ENCODE peak calls at places on chromosome 3, in ten cellular contexts. J, G, E, C, V, N, X, L, R and P are unnamed samples.

GRCh38 chr3:188749010-188749617 is 422.7 kb upstream of the TPRG1 start:
- DNase-seq in J (no peak), X (no peak), C (no peak), N (no peak), R (no peak), V (no peak), L (peak; percentile 7), E (no peak), G (peak; percentile 13), P (peak; percentile 75)

GRCh38 chr3:53236112-53236841 is 19.5 kb downstream of the TKT start:
- DNase-seq in N (peak; percentile 48), L (no peak), G (no peak), R (peak; percentile 65), J (no peak), C (peak; percentile 82), X (peak; percentile 65), V (peak; percentile 90), E (no peak), P (peak; percentile 81)

GRCh38 chr3:180888992-180889560 is 23.4 kb upstream of the FXR1 start:
- DNase-seq in J (no peak), N (no peak), E (no peak), R (no peak), X (no peak), L (no peak), V (no peak), G (no peak), C (no peak), P (no peak)

GRCh38 chr3:129383292-129383860 is 45.1 kb downstream of the EFCAB12 start:
- DNase-seq in R (peak; percentile 62), G (peak; percentile 53), C (peak; percentile 61), E (no peak), L (peak; percentile 80), V (peak; percentile 48), J (peak; percentile 25), N (no peak), X (peak; percentile 49), P (peak; percentile 64)

GRCh38 chr3:14203521-14204079 is 25.0 kb downstream of the LSM3 start:
- DNase-seq in X (peak; percentile 47), L (peak; percentile 72), E (no peak), C (peak; percentile 74), J (peak; percentile 75), R (peak; percentile 69), G (peak; percentile 58), V (peak; percentile 87), N (no peak), P (no peak)

GRCh38 chr3:51985971-51986947 is 2.9 kb downstream of the ACY1 start:
- DNase-seq in C (no peak), G (no peak), J (no peak), R (no peak), X (peak; percentile 66), V (no peak), E (no peak), L (no peak), N (no peak), P (no peak)

GRCh38 chr3:20225769-20226168 is 39.8 kb upstream of the SGO1 start:
- DNase-seq in R (no peak), J (no peak), G (no peak), N (peak; percentile 5), V (peak; percentile 25), L (no peak), E (no peak), X (no peak), C (peak; percentile 28), P (no peak)

GRCh38 chr3:156630081-156630772 is 44.2 kb upstream of the TIPARP start:
- DNase-seq in V (peak; percentile 37), C (no peak), J (no peak), X (no peak), R (no peak), N (no peak), G (no peak), L (no peak), E (no peak), P (no peak)

GRCh38 chr3:72488736-72489030 is 359.6 kb downstream of the SHQ1 start:
- DNase-seq in C (peak; percentile 62), E (no peak), X (no peak), L (no peak), N (no peak), V (peak; percentile 81), R (no peak), G (no peak), J (peak; percentile 32), P (no peak)

GRCh38 chr3:118863731-118864322 is 170.8 kb downstream of the IGSF11 start:
- DNase-seq in X (no peak), J (no peak), V (peak; percentile 1), C (no peak), L (no peak), N (no peak), R (no peak), G (no peak), E (no peak), P (no peak)
- TF ChIP-seq CTCF in X (no peak), J (no peak), V (no peak), C (no peak), L (peak; percentile 44), N (no peak), R (no peak), G (peak; percentile 39), E (no peak), P (no peak)

GRCh38 chr3:151214459-151214858 is 11.4 kb upstream of the GPR171 start:
- DNase-seq in L (no peak), J (no peak), G (no peak), C (no peak), X (no peak), N (no peak), E (no peak), V (no peak), R (no peak), P (no peak)

GRCh38 chr3:151213881-151214280 is 10.9 kb upstream of the GPR171 start:
- DNase-seq in G (no peak), E (no peak), R (no peak), N (no peak), X (no peak), J (no peak), C (no peak), V (no peak), L (no peak), P (no peak)

GRCh38 chr3:151209652-151210051 is 6.6 kb upstream of the GPR171 start:
- DNase-seq in E (no peak), V (no peak), C (no peak), X (no peak), J (no peak), L (no peak), G (no peak), N (no peak), R (no peak), P (no peak)

GRCh38 chr3:151213151-151213550 is 10.1 kb upstream of the GPR171 start:
- DNase-seq in G (no peak), V (no peak), C (no peak), X (no peak), R (no peak), L (no peak), J (no peak), E (no peak), N (no peak), P (no peak)

GRCh38 chr3:151210676-151211381 is 7.8 kb upstream of the GPR171 start:
- DNase-seq in R (no peak), C (no peak), E (no peak), J (no peak), V (no peak), G (no peak), X (peak; percentile 43), N (no peak), L (no peak), P (peak; percentile 66)
- TF ChIP-seq CTCF in R (no peak), C (no peak), E (no peak), J (no peak), V (no peak), G (no peak), X (no peak), N (peak; percentile 8), L (peak; percentile 15), P (no peak)

DNA sequence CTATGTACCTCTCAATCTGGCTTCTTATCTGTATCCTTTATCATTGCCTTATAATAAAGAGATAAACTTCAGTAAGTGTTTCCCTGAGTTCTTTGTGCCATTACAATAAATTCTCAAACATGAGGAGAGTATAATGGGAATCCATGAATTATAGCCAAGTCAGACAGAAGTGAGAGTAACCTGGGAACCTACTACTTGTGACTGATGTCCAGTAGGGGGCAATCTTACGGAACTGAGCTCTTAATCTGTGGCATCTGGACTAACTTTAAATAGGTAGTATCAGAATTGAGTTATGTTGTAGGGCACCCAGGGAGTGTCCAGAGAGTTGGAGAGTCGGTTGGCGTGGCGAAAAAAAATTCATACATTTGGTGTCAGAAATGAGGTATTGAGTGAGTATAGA is 542.6 kb downstream of the ZBBX start:
- DNase-seq in N (no peak), X (no peak), E (no peak), V (no peak), J (no peak), C (no peak), G (peak; percentile 3), L (peak; percentile 41), R (no peak), P (no peak)
- TF ChIP-seq CTCF in N (no peak), X (no peak), E (no peak), V (no peak), J (no peak), C (peak; percentile 40), G (peak; percentile 62), L (peak; percentile 69), R (no peak), P (no peak)

GRCh38 chr3:153625506-153625905 is 463.5 kb downstream of the RAP2B start:
- DNase-seq in E (no peak), C (no peak), N (no peak), R (no peak), X (no peak), L (no peak), J (no peak), V (no peak), G (no peak), P (no peak)
- TF ChIP-seq CTCF in E (no peak), C (peak; percentile 15), N (peak; percentile 16), R (no peak), X (no peak), L (no peak), J (no peak), V (peak; percentile 33), G (no peak), P (no peak)

GRCh38 chr3:165404357-165405042 is 208.3 kb upstream of the SLITRK3 start:
- DNase-seq in N (no peak), R (no peak), V (no peak), L (no peak), X (no peak), J (no peak), G (no peak), E (no peak), C (no peak), P (no peak)
- TF ChIP-seq CTCF in N (no peak), R (no peak), V (no peak), L (no peak), X (no peak), J (no peak), G (no peak), E (no peak), C (no peak), P (no peak)

GRCh38 chr3:126267169-126267975 is 87.0 kb upstream of the ALDH1L1 start:
- DNase-seq in N (peak; percentile 91), J (peak; percentile 47), C (peak; percentile 89), X (peak; percentile 51), V (peak; percentile 97), E (no peak), R (peak; percentile 59), G (peak; percentile 61), L (no peak), P (no peak)
- TF ChIP-seq CTCF in N (peak; percentile 45), J (no peak), C (peak; percentile 45), X (no peak), V (no peak), E (no peak), R (peak; percentile 22), G (peak; percentile 24), L (no peak), P (no peak)